ENCODE peak calls at places on chromosomes 11 and 22, in four cellular contexts. I is GM12878, F is heart left ventricle, R is spleen. K is an unnamed sample.

GRCh38 chr11:118691926-118692830 is 12.7 kb upstream of the TREH start:
- DNase-seq in I (peak; percentile 76), R (peak; percentile 80), F (no peak), K (no peak)

GRCh38 chr22:50035976-50036375 is 22.1 kb downstream of the TTLL8 start:
- DNase-seq in F (no peak), R (peak; percentile 55), I (no peak), K (no peak)

GRCh38 chr22:28934026-28934425 is 50.7 kb downstream of the ZNRF3 start:
- DNase-seq in I (no peak), R (no peak), F (no peak), K (no peak)

GRCh38 chr11:111361082-111361801 is 17.8 kb downstream of the POU2AF1 start:
- DNase-seq in I (no peak), R (no peak), F (no peak), K (no peak)

GRCh38 chr11:117090111-117090706 is 8.0 kb downstream of the SIK3 start:
- DNase-seq in R (no peak), F (no peak), I (no peak), K (no peak)

GRCh38 chr22:38468761-38469305 is 937 bp downstream of the KDELR3 start:
- DNase-seq in R (peak; percentile 62), I (no peak), F (no peak), K (no peak)

GRCh38 chr11:77039491-77040400 is 5.5 kb downstream of the B3GNT6 start:
- DNase-seq in I (no peak), F (peak; percentile 31), R (no peak), K (peak; percentile 71)

GRCh38 chr22:45891021-45891421 is 85.9 kb downstream of the WNT7B start:
- DNase-seq in R (peak; percentile 67), F (peak; percentile 7), I (no peak), K (no peak)

GRCh38 chr11:69431893-69432738 is 49.3 kb upstream of the LINC01488 start:
- DNase-seq in R (no peak), F (no peak), I (no peak), K (no peak)

GRCh38 chr11:92480519-92480918 is 255.9 kb downstream of the FAT3 start:
- DNase-seq in R (no peak), F (no peak), I (no peak), K (no peak)

GRCh38 chr11:103700605-103701004 is 335.8 kb upstream of the DDI1 start:
- DNase-seq in R (no peak), I (no peak), F (no peak), K (no peak)

GRCh38 chr22:38246692-38247091 is 26.1 kb downstream of the TMEM184B start:
- DNase-seq in F (peak; percentile 79), R (no peak), I (no peak), K (no peak)

GRCh38 chr11:118625036-118625690 is 17.7 kb downstream of the PHLDB1 start:
- DNase-seq in F (peak; percentile 12), R (no peak), I (no peak), K (no peak)

GRCh38 chr11:113446938-113447337 is 28.3 kb downstream of the DRD2 start:
- DNase-seq in I (no peak), F (no peak), R (no peak), K (no peak)

GRCh38 chr22:39117585-39118191 is 20.6 kb downstream of the APOBEC3H start:
- DNase-seq in R (peak; percentile 83), I (peak; percentile 81), F (peak; percentile 52), K (peak; percentile 78)

GRCh38 chr22:18076060-18076497 is 1.7 kb upstream of the PEX26 start:
- DNase-seq in I (no peak), R (no peak), F (peak; percentile 69), K (peak; percentile 88)

GRCh38 chr22:36510384-36510783 is 3.5 kb upstream of the FOXRED2 start:
- DNase-seq in I (no peak), R (no peak), F (no peak), K (peak; percentile 28)

GRCh38 chr11:123011510-123011909 is 29.9 kb upstream of the BSX start:
- DNase-seq in F (no peak), I (no peak), R (no peak), K (no peak)

GRCh38 chr11:103586756-103587155 is 449.7 kb upstream of the DDI1 start:
- DNase-seq in I (no peak), R (no peak), F (no peak), K (no peak)

GRCh38 chr11:40885257-40885947 is 574.0 kb downstream of the LRRC4C start:
- DNase-seq in R (no peak), F (no peak), I (no peak), K (no peak)

GRCh38 chr11:120516461-120517389 is 5.2 kb downstream of the GRIK4 start:
- DNase-seq in R (peak; percentile 71), I (no peak), F (no peak), K (no peak)

GRCh38 chr11:22976146-22976545 is 115.9 kb upstream of the CCDC179 start:
- DNase-seq in R (no peak), I (no peak), F (no peak), K (no peak)

GRCh38 chr11:108733479-108734116 is 68.7 kb downstream of the DDX10 start:
- DNase-seq in I (peak; percentile 93), F (no peak), R (no peak), K (no peak)

GRCh38 chr11:120259988-120260565 is 20.1 kb downstream of the POU2F3 start:
- DNase-seq in I (no peak), F (no peak), R (peak; percentile 52), K (no peak)

GRCh38 chr11:116861539-116861938 is 24.1 kb upstream of the APOA1 start:
- DNase-seq in R (no peak), F (no peak), I (no peak), K (no peak)

GRCh38 chr11:84800755-84801346 is 826.3 kb downstream of the DLG2 start:
- DNase-seq in F (no peak), R (no peak), I (no peak), K (no peak)

GRCh38 chr22:49977578-49977977 is 17.0 kb downstream of the PIM3 start:
- DNase-seq in I (no peak), R (no peak), F (peak; percentile 21), K (no peak)

GRCh38 chr11:61955416-61956135 is 5.4 kb downstream of the BEST1 start:
- DNase-seq in F (peak; percentile 52), I (no peak), R (peak; percentile 90), K (peak; percentile 43)

GRCh38 chr11:65872555-65873279 is at the start of gene EFEMP2:
- DNase-seq in R (peak; percentile 86), I (no peak), F (peak; percentile 64), K (no peak)
- TF ChIP-seq POLR2A in R (no peak), I (peak; percentile 30), F (no peak), K (no peak)

GRCh38 chr11:102453286-102453797 is 777 bp upstream of the TMEM123 start:
- DNase-seq in I (no peak), R (no peak), F (no peak), K (peak; percentile 36)

GRCh38 chr11:102453921-102454320 is 1.4 kb upstream of the TMEM123 start:
- DNase-seq in R (no peak), I (no peak), F (no peak), K (no peak)

GRCh38 chr11:102451041-102451692 is 1.4 kb downstream of the TMEM123 start:
- DNase-seq in R (no peak), F (no peak), I (no peak), K (peak; percentile 56)

GRCh38 chr11:102451693-102452460 is 688 bp downstream of the TMEM123 start:
- DNase-seq in F (peak; percentile 79), R (peak; percentile 95), I (no peak), K (peak; percentile 64)

GRCh38 chr11:102452461-102453285 is at the start of gene TMEM123:
- DNase-seq in I (no peak), R (peak; percentile 97), F (peak; percentile 85), K (peak; percentile 59)
- TF ChIP-seq POLR2A in I (peak; percentile 96), R (no peak), F (peak; percentile 69), K (no peak)

GRCh38 chr22:43100223-43100622 is 10.3 kb upstream of the BIK start:
- DNase-seq in F (no peak), R (no peak), I (no peak), K (no peak)
- TF ChIP-seq POLR2A in F (no peak), R (no peak), I (no peak), K (no peak)

GRCh38 chr11:17381156-17381555 is 7.3 kb downstream of the KCNJ11 start:
- DNase-seq in R (no peak), F (no peak), I (no peak), K (no peak)

GRCh38 chr11:17379383-17380180 is 8.9 kb downstream of the KCNJ11 start:
- DNase-seq in F (no peak), R (no peak), I (no peak), K (no peak)

GRCh38 chr11:17375547-17375946 is 12.9 kb downstream of the KCNJ11 start:
- DNase-seq in R (no peak), F (no peak), I (no peak), K (no peak)

GRCh38 chr11:17378655-17379054 is 9.8 kb downstream of the KCNJ11 start:
- DNase-seq in I (no peak), F (no peak), R (no peak), K (no peak)

GRCh38 chr11:17376493-17376892 is 12.0 kb downstream of the KCNJ11 start:
- DNase-seq in R (no peak), F (no peak), I (no peak), K (no peak)
- TF ChIP-seq POLR2A in R (no peak), F (no peak), I (no peak), K (no peak)

GRCh38 chr11:65437436-65438227 is 15.0 kb downstream of the NEAT1 start:
- DNase-seq in I (no peak), F (peak; percentile 20), R (no peak), K (no peak)

GRCh38 chr11:65436412-65437032 is 13.9 kb downstream of the NEAT1 start:
- DNase-seq in F (no peak), I (no peak), R (no peak), K (no peak)

GRCh38 chr11:65438257-65439151 is 15.9 kb downstream of the NEAT1 start:
- DNase-seq in I (no peak), F (no peak), R (no peak), K (no peak)

GRCh38 chr11:65440831-65441499 is 18.4 kb downstream of the NEAT1 start:
- DNase-seq in F (no peak), R (peak; percentile 71), I (peak; percentile 98), K (no peak)

GRCh38 chr11:65439331-65440181 is 17.0 kb downstream of the NEAT1 start:
- DNase-seq in I (no peak), F (no peak), R (no peak), K (no peak)
- TF ChIP-seq POLR2A in I (no peak), F (no peak), R (no peak), K (no peak)

DNA sequence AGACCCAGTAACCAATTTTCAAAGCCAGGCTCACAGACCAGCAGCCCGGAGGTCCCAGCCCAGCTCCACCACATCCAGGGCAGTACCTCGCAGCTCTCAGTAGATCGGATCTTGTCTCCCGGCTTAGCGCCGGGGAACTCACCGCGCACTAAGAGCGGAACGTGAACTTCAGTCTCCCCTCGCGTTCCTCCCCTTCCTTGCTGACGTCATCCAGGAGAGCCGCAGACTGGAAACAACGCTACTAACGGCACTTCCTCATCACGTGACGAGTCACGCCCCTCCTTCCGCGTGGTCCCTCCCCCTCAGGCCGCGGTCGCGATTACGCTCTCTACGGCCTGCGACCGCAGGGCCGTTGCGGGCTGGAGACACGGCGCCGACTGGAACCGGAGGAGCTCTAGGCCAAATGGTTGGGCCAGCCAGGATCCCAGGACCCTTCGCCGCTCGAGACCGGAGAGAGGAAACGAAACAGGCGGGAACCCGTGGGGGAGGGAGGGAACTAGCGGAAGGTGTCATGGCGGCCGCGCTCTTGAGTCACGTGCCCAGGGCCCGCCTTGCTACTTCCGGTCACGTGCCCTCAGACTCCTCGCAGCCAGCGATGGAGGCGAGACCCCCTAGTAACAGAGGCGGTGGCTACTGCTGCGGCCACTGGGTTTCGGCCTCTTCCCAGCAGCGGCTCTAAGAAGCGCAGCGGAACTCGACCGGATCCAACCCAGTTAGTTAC is at the start of the genes GTF2H1 and HPS5:
- DNase-seq in R (peak; percentile 98), F (peak; percentile 96), I (peak; percentile 96), K (peak; percentile 98)
- TF ChIP-seq POLR2A in R (peak; percentile 82), F (peak; percentile 81), I (peak; percentile 90), K (peak; percentile 98)

GRCh38 chr11:19116971-19117759 is at the start of gene ZDHHC13:
- DNase-seq in I (peak; percentile 92), R (peak; percentile 99), F (peak; percentile 93), K (peak; percentile 87)
- TF ChIP-seq POLR2A in I (peak; percentile 98), R (no peak), F (peak; percentile 52), K (peak; percentile 56)